ENCODE peak calls at places on chromosomes 4 and X, in five cellular contexts. One of them, this sample, is unnamed.

GRCh38 chrX:153338836-153339235 is 4.9 kb downstream of the ZNF275 start:
- DNase-seq in Daoy: no peak
- DNase-seq in AG08396: no peak
- DNase-seq in amygdala: no peak
- DNase-seq in thoracic aorta: no peak
- DNase-seq in this sample: no peak

GRCh38 chr4:165016971-165017370 is 14.8 kb upstream of the TRIM60 start:
- DNase-seq in Daoy: peak
- DNase-seq in AG08396: no peak
- DNase-seq in amygdala: no peak
- DNase-seq in thoracic aorta: no peak
- DNase-seq in this sample: peak

GRCh38 chr4:172740434-172740833 is 428.2 kb upstream of the GALNT7 start:
- DNase-seq in Daoy: no peak
- DNase-seq in AG08396: no peak
- DNase-seq in amygdala: no peak
- DNase-seq in thoracic aorta: no peak
- DNase-seq in this sample: no peak

GRCh38 chr4:144575181-144575580 is 70.8 kb upstream of the HHIP start:
- DNase-seq in Daoy: peak
- DNase-seq in AG08396: no peak
- DNase-seq in amygdala: no peak
- DNase-seq in thoracic aorta: no peak
- DNase-seq in this sample: peak

GRCh38 chr4:60249784-60250183 is 950.3 kb upstream of the ADGRL3 start:
- DNase-seq in Daoy: no peak
- DNase-seq in AG08396: no peak
- DNase-seq in amygdala: no peak
- DNase-seq in thoracic aorta: no peak
- DNase-seq in this sample: no peak

GRCh38 chrX:102154900-102155805 is 624 bp downstream of the BEX5 start:
- DNase-seq in Daoy: peak
- DNase-seq in AG08396: no peak
- DNase-seq in amygdala: no peak
- DNase-seq in thoracic aorta: no peak
- DNase-seq in this sample: peak

GRCh38 chrX:150366951-150367545 is 3.9 kb downstream of the MAMLD1 start:
- DNase-seq in Daoy: peak
- DNase-seq in AG08396: no peak
- DNase-seq in amygdala: no peak
- DNase-seq in thoracic aorta: no peak
- DNase-seq in this sample: peak

GRCh38 chr4:32689520-32689919 is 1969.4 kb downstream of the PCDH7 start:
- DNase-seq in Daoy: no peak
- DNase-seq in AG08396: no peak
- DNase-seq in amygdala: no peak
- DNase-seq in thoracic aorta: no peak
- DNase-seq in this sample: no peak

GRCh38 chr4:4321951-4322688 is 32.1 kb downstream of the ZBTB49 start:
- DNase-seq in Daoy: no peak
- DNase-seq in AG08396: no peak
- DNase-seq in amygdala: no peak
- DNase-seq in thoracic aorta: no peak
- DNase-seq in this sample: no peak

GRCh38 chr4:71498624-71499023 is 159.8 kb downstream of the SLC4A4 start:
- DNase-seq in Daoy: no peak
- DNase-seq in AG08396: no peak
- DNase-seq in amygdala: no peak
- DNase-seq in thoracic aorta: no peak
- DNase-seq in this sample: no peak

GRCh38 chr4:43277003-43277402 is 384.5 kb downstream of the GRXCR1 start:
- DNase-seq in Daoy: no peak
- DNase-seq in AG08396: peak
- DNase-seq in amygdala: no peak
- DNase-seq in thoracic aorta: no peak
- DNase-seq in this sample: peak

GRCh38 chr4:37001688-37002436 is 242.7 kb upstream of the NWD2 start:
- DNase-seq in Daoy: peak
- DNase-seq in AG08396: no peak
- DNase-seq in amygdala: no peak
- DNase-seq in thoracic aorta: no peak
- DNase-seq in this sample: no peak

GRCh38 chr4:66357316-66357715 is 687.0 kb upstream of the EPHA5 start:
- DNase-seq in Daoy: peak
- DNase-seq in AG08396: no peak
- DNase-seq in amygdala: no peak
- DNase-seq in thoracic aorta: no peak
- DNase-seq in this sample: no peak

GRCh38 chr4:2274320-2275043 is 12.6 kb upstream of the MXD4 start:
- DNase-seq in Daoy: no peak
- DNase-seq in AG08396: no peak
- DNase-seq in amygdala: no peak
- DNase-seq in thoracic aorta: no peak
- DNase-seq in this sample: no peak

GRCh38 chrX:104641176-104641575 is 75.2 kb downstream of the IL1RAPL2 start:
- DNase-seq in Daoy: no peak
- DNase-seq in AG08396: no peak
- DNase-seq in amygdala: no peak
- DNase-seq in thoracic aorta: no peak
- DNase-seq in this sample: no peak

GRCh38 chr4:52982246-52982950 is 120.3 kb downstream of the RASL11B start:
- DNase-seq in Daoy: peak
- DNase-seq in AG08396: peak
- DNase-seq in amygdala: no peak
- DNase-seq in thoracic aorta: no peak
- DNase-seq in this sample: peak

GRCh38 chr4:23888421-23889319 is 1.2 kb downstream of the PPARGC1A start:
- DNase-seq in Daoy: peak
- DNase-seq in AG08396: peak
- DNase-seq in amygdala: peak
- DNase-seq in thoracic aorta: no peak
- DNase-seq in this sample: peak

GRCh38 chrX:39619182-39620009 is 478.4 kb downstream of the BCOR start:
- DNase-seq in Daoy: peak
- DNase-seq in AG08396: no peak
- DNase-seq in amygdala: no peak
- DNase-seq in thoracic aorta: no peak
- DNase-seq in this sample: no peak

GRCh38 chrX:66221856-66222255 is 57.8 kb downstream of the HEPH start:
- DNase-seq in Daoy: no peak
- DNase-seq in AG08396: no peak
- DNase-seq in amygdala: no peak
- DNase-seq in thoracic aorta: no peak
- DNase-seq in this sample: no peak

This sample was measured in GM23248.